ENCODE peak calls at places on chromosome 17, in ten cellular contexts. R is mammary epithelial cell, K is GM12878, C is fibroblast of lung, F is OCI-LY7, D is PC-3, U is NB4, Y is transverse colon, L is vagina, O is brain microvascular endothelial cell. A is an unnamed sample.

GRCh38 chr17:78400581-78401240 is 22.3 kb downstream of the PGS1 start:
- DNase-seq in R (peak; percentile 85), Y (no peak), O (no peak), K (no peak), U (no peak), L (no peak), F (no peak), D (peak; percentile 51), C (no peak), A (no peak)

GRCh38 chr17:76198702-76199101 is 41.6 kb downstream of the RNF157 start:
- DNase-seq in U (no peak), D (no peak), K (no peak), Y (no peak), F (no peak), L (no peak), O (no peak), C (no peak), R (no peak), A (no peak)

GRCh38 chr17:47265983-47266541 is 12.4 kb downstream of the ITGB3 start:
- DNase-seq in D (peak; percentile 88), U (peak; percentile 42), O (peak; percentile 59), L (no peak), R (peak; percentile 69), K (no peak), F (no peak), Y (peak; percentile 32), C (peak; percentile 34), A (peak; percentile 94)

GRCh38 chr17:71068351-71068750 is 899.0 kb downstream of the KCNJ2 start:
- DNase-seq in F (no peak), D (no peak), C (peak; percentile 33), Y (no peak), O (peak; percentile 8), R (no peak), U (no peak), L (no peak), K (no peak), A (peak; percentile 41)

GRCh38 chr17:50102164-50102991 is 7.2 kb downstream of the PDK2 start:
- DNase-seq in C (no peak), F (no peak), O (no peak), R (no peak), K (no peak), U (no peak), Y (peak; percentile 93), D (no peak), L (no peak), A (no peak)

GRCh38 chr17:56934280-56934679 is 20.4 kb upstream of the TRIM25 start:
- DNase-seq in U (no peak), O (no peak), D (no peak), Y (no peak), R (peak; percentile 85), F (no peak), C (no peak), K (no peak), L (no peak), A (no peak)

GRCh38 chr17:77528516-77529327 is 388.0 kb downstream of the SEC14L1 start:
- DNase-seq in Y (no peak), F (no peak), O (no peak), C (no peak), D (no peak), L (no peak), U (no peak), R (no peak), K (no peak), A (no peak)

GRCh38 chr17:63568563-63568962 is 18.3 kb downstream of the DCAF7 start:
- DNase-seq in K (no peak), D (no peak), L (no peak), Y (no peak), O (no peak), R (no peak), U (no peak), C (no peak), F (no peak), A (no peak)

GRCh38 chr17:27351741-27352140 is 57.8 kb downstream of the WSB1 start:
- DNase-seq in L (no peak), U (no peak), R (no peak), K (no peak), D (no peak), F (no peak), C (peak; percentile 22), Y (no peak), O (no peak), A (no peak)

GRCh38 chr17:34603974-34604373 is 24.6 kb downstream of the TMEM132E start:
- DNase-seq in K (no peak), O (no peak), R (no peak), Y (no peak), U (no peak), C (no peak), F (no peak), L (no peak), D (no peak), A (no peak)

GRCh38 chr17:4771519-4772234 is at the start of gene TM4SF5:
- DNase-seq in F (no peak), O (no peak), L (no peak), Y (peak; percentile 87), U (no peak), R (peak; percentile 6), C (no peak), D (peak; percentile 28), K (no peak), A (no peak)

GRCh38 chr17:1649844-1650409 is at the start of gene RILP:
- DNase-seq in D (peak; percentile 76), Y (peak; percentile 91), L (peak; percentile 97), U (peak; percentile 78), C (peak; percentile 42), K (no peak), R (peak; percentile 68), F (no peak), O (no peak), A (peak; percentile 62)

GRCh38 chr17:7586673-7587419 is 3.0 kb downstream of the SOX15 start:
- DNase-seq in C (no peak), K (no peak), O (no peak), R (no peak), F (peak; percentile 36), L (no peak), U (no peak), D (peak; percentile 19), Y (peak; percentile 64), A (no peak)

GRCh38 chr17:32518856-32519768 is 32.3 kb downstream of the CDK5R1 start:
- DNase-seq in C (peak; percentile 6), Y (peak; percentile 49), K (no peak), O (no peak), F (no peak), D (peak; percentile 52), R (peak; percentile 69), U (peak; percentile 71), L (no peak), A (peak; percentile 27)

GRCh38 chr17:70552982-70553334 is 383.6 kb downstream of the KCNJ2 start:
- DNase-seq in C (no peak), R (no peak), K (no peak), U (no peak), F (no peak), Y (no peak), L (no peak), O (no peak), D (no peak), A (no peak)

GRCh38 chr17:77796201-77796860 is 162.2 kb upstream of the TNRC6C start:
- DNase-seq in D (no peak), Y (no peak), L (no peak), O (no peak), R (no peak), K (no peak), F (no peak), U (no peak), C (no peak), A (peak; percentile 22)

GRCh38 chr17:79905832-79906231 is 66.6 kb upstream of the CBX4 start:
- DNase-seq in R (no peak), L (no peak), C (no peak), O (peak; percentile 39), Y (no peak), K (no peak), F (no peak), D (peak; percentile 78), U (peak; percentile 76), A (no peak)

GRCh38 chr17:77445030-77445907 is 304.5 kb downstream of the SEC14L1 start:
- DNase-seq in F (peak; percentile 97), D (no peak), Y (peak; percentile 79), K (peak; percentile 92), R (no peak), U (peak; percentile 93), O (no peak), C (peak; percentile 91), L (no peak), A (peak; percentile 83)

GRCh38 chr17:9817086-9817485 is 4.8 kb downstream of the GSG1L2 start:
- DNase-seq in O (no peak), D (peak; percentile 71), K (no peak), R (peak; percentile 51), L (no peak), C (peak; percentile 33), U (no peak), F (no peak), Y (peak; percentile 13), A (peak; percentile 44)

DNA sequence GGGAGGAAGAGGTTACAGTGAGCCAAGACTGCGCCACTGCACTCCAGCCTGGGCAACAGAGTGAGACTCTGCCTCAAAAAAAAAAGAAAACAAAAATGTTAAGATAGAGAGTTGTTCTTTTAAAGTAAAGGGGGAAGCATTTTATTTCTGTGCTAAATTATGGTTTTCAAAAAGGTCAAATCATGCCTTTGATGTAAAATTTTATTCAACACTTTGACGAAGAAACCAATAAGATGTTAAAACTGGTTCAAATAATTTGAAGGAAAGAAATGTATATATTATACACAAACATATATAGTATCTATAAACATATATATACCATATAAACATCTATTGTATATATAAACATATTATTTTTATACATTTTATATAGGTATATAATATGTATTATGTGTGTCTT is 43.4 kb upstream of the RPH3AL start:
- DNase-seq in U (no peak), O (no peak), F (no peak), K (no peak), R (no peak), L (no peak), D (no peak), Y (no peak), C (no peak), A (no peak)
- TF ChIP-seq CTCF in U (no peak), O (no peak), F (no peak), K (no peak), R (no peak), L (no peak), D (no peak), Y (no peak), C (no peak), A (no peak)

GRCh38 chr17:65530985-65531507 is 30.4 kb downstream of the AXIN2 start:
- DNase-seq in Y (no peak), F (no peak), K (no peak), R (no peak), O (peak; percentile 62), L (no peak), C (peak; percentile 94), D (no peak), U (no peak), A (peak; percentile 79)
- H3K4me3 ChIP-seq in Y (no peak overlapping the region), F (no peak overlapping the region), K (no peak overlapping the region), R (no peak overlapping the region), O (no peak overlapping the region), L (no peak overlapping the region), C (no peak overlapping the region), D (no peak overlapping the region), U (no peak overlapping the region), A (no peak overlapping the region)

GRCh38 chr17:44400226-44400847 is 10.9 kb upstream of the ITGA2B start:
- DNase-seq in F (peak; percentile 23), U (peak; percentile 33), R (no peak), O (peak; percentile 16), D (peak; percentile 53), Y (no peak), C (peak; percentile 40), L (no peak), K (no peak), A (peak; percentile 36)
- TF ChIP-seq CTCF in F (peak; percentile 81), U (peak; percentile 44), R (peak; percentile 46), O (peak; percentile 67), D (peak; percentile 88), Y (peak; percentile 32), C (peak; percentile 54), L (no peak), K (peak; percentile 55), A (peak; percentile 53)

GRCh38 chr17:80947200-80947940 is 44.3 kb upstream of the CHMP6 start:
- DNase-seq in R (no peak), C (no peak), O (no peak), F (no peak), L (no peak), K (no peak), D (no peak), Y (no peak), U (no peak), A (no peak)
- H3K4me3 ChIP-seq in R (no peak overlapping the region), C (no peak overlapping the region), O (no peak overlapping the region), F (no peak overlapping the region), L (no peak overlapping the region), K (no peak overlapping the region), D (no peak overlapping the region), Y (no peak overlapping the region), U (no peak overlapping the region), A (no peak overlapping the region)

A was measured in fibroblast of mammary gland.